ENCODE peak calls at places on chromosomes 5 and 9, in eight cellular contexts. V is colonic mucosa; O is GM06990; P is IMR-90; J is left ventricle myocardium inferior; H is heart right ventricle; F is adipocyte; S is CD4-positive, CD25-positive, alpha-beta regulatory T cell. G is an unnamed sample.

GRCh38 chr5:74056102-74056788 is 430.2 kb downstream of the ARHGEF28 start:
- DNase-seq in V (no peak), O (no peak), P (no peak), J (no peak), H (no peak), F (no peak), S (no peak), G (no peak)

GRCh38 chr9:121769939-121770338 is 118.5 kb downstream of the DAB2IP start:
- DNase-seq in V (no peak), O (no peak), P (no peak), J (peak; percentile 7), H (no peak), F (no peak), S (no peak), G (no peak)

GRCh38 chr5:1503301-1504243 is 20.2 kb downstream of the LPCAT1 start:
- DNase-seq in V (no peak), O (peak; percentile 69), P (peak; percentile 28), J (peak; percentile 64), H (peak; percentile 50), F (no peak), S (no peak), G (peak; percentile 67)

GRCh38 chr9:70390922-70391321 is 23.5 kb downstream of the KLF9 start:
- DNase-seq in V (no peak), O (no peak), P (no peak), J (no peak), H (no peak), F (no peak), S (no peak), G (no peak)

GRCh38 chr9:92467511-92467910 is 14.8 kb downstream of the ASPN start:
- DNase-seq in V (no peak), O (no peak), P (no peak), J (no peak), H (no peak), F (no peak), S (no peak), G (no peak)

GRCh38 chr9:22035591-22036011 is 26.5 kb upstream of the CDKN2B start:
- DNase-seq in V (no peak), O (no peak), P (no peak), J (no peak), H (no peak), F (no peak), S (no peak), G (no peak)

GRCh38 chr5:112024769-112025168 is 267.8 kb upstream of the NREP start:
- DNase-seq in V (no peak), O (no peak), P (peak; percentile 64), J (no peak), H (no peak), F (peak; percentile 79), S (no peak), G (no peak)

GRCh38 chr5:103808464-103809106 is 246.0 kb upstream of the NUDT12 start:
- DNase-seq in V (peak; percentile 21), O (no peak), P (peak; percentile 50), J (no peak), H (no peak), F (peak; percentile 86), S (no peak), G (peak; percentile 36)

GRCh38 chr5:32144637-32145207 is 29.4 kb downstream of the GOLPH3 start:
- DNase-seq in V (no peak), O (no peak), P (no peak), J (peak; percentile 46), H (peak; percentile 44), F (no peak), S (no peak), G (peak; percentile 51)

GRCh38 chr9:96392263-96392662 is 8.8 kb upstream of the SLC35D2 start:
- DNase-seq in V (no peak), O (no peak), P (no peak), J (no peak), H (no peak), F (no peak), S (no peak), G (no peak)

GRCh38 chr5:152332696-152333095 is 72.4 kb downstream of the NMUR2 start:
- DNase-seq in V (no peak), O (no peak), P (no peak), J (no peak), H (no peak), F (no peak), S (no peak), G (peak; percentile 60)

GRCh38 chr5:168740055-168740820 is 161.1 kb upstream of the PANK3 start:
- DNase-seq in V (no peak), O (no peak), P (no peak), J (no peak), H (no peak), F (no peak), S (no peak), G (no peak)

GRCh38 chr9:107492381-107492780 is 2.8 kb upstream of the KLF4 start:
- DNase-seq in V (no peak), O (no peak), P (no peak), J (no peak), H (no peak), F (peak; percentile 77), S (no peak), G (no peak)

GRCh38 chr9:128254855-128255759 is 20.7 kb downstream of the GOLGA2 start:
- DNase-seq in V (peak; percentile 64), O (no peak), P (peak; percentile 32), J (peak; percentile 66), H (peak; percentile 69), F (peak; percentile 85), S (peak; percentile 30), G (peak; percentile 68)

GRCh38 chr5:179914032-179914755 is 6.5 kb upstream of the TBC1D9B start:
- DNase-seq in V (peak; percentile 68), O (no peak), P (peak; percentile 53), J (no peak), H (no peak), F (peak; percentile 15), S (no peak), G (no peak)

GRCh38 chr9:36386396-36386795 is 13.7 kb downstream of the RNF38 start:
- DNase-seq in V (no peak), O (no peak), P (no peak), J (no peak), H (no peak), F (no peak), S (no peak), G (no peak)

GRCh38 chr5:65961644-65962043 is 35.3 kb downstream of the ERBIN start:
- DNase-seq in V (no peak), O (no peak), P (peak; percentile 79), J (no peak), H (no peak), F (peak; percentile 29), S (no peak), G (no peak)

GRCh38 chr9:5062631-5063030 is 77.6 kb downstream of the JAK2 start:
- DNase-seq in V (no peak), O (no peak), P (no peak), J (no peak), H (no peak), F (no peak), S (no peak), G (no peak)

GRCh38 chr9:133539434-133539833 is 4.9 kb downstream of the ADAMTSL2 start:
- DNase-seq in V (peak; percentile 68), O (no peak), P (no peak), J (peak; percentile 78), H (peak; percentile 78), F (no peak), S (no peak), G (peak; percentile 71)

GRCh38 chr5:179274321-179275315 is 70.6 kb downstream of the ADAMTS2 start:
- DNase-seq in V (no peak), O (no peak), P (no peak), J (no peak), H (no peak), F (no peak), S (no peak), G (no peak)

GRCh38 chr9:3447813-3448212 is 78.0 kb downstream of the RFX3 start:
- DNase-seq in V (no peak), O (no peak), P (no peak), J (no peak), H (no peak), F (no peak), S (no peak), G (no peak)

GRCh38 chr5:112070022-112070421 is 313.0 kb upstream of the NREP start:
- DNase-seq in V (no peak), O (no peak), P (no peak), J (no peak), H (no peak), F (no peak), S (no peak), G (no peak)

GRCh38 chr9:132412089-132412488 is 2.1 kb downstream of the CFAP77 start:
- DNase-seq in V (no peak), O (no peak), P (no peak), J (no peak), H (no peak), F (peak; percentile 7), S (no peak), G (no peak)
- H3K27me3 ChIP-seq in V (peaks cover 20% of the 10 kb centered on the region), O (peaks cover 2% of the 10 kb centered on the region), P (peaks cover 43% of the 10 kb centered on the region), J (peaks cover 76% of the 10 kb centered on the region), H (no peaks in the 10 kb centered on the region), F (peaks cover 68% of the 10 kb centered on the region), S (peaks cover 38% of the 10 kb centered on the region), G (peaks cover 50% of the 10 kb centered on the region)

GRCh38 chr5:173230741-173231380 is 4.1 kb downstream of the NKX2-5 start:
- DNase-seq in V (no peak), O (no peak), P (no peak), J (no peak), H (peak; percentile 41), F (no peak), S (no peak), G (no peak)

GRCh38 chr5:173231381-173231766 is 3.6 kb downstream of the NKX2-5 start:
- DNase-seq in V (no peak), O (no peak), P (no peak), J (no peak), H (no peak), F (no peak), S (no peak), G (no peak)

GRCh38 chr5:173233347-173234128 is 1.5 kb downstream of the NKX2-5 start:
- DNase-seq in V (no peak), O (no peak), P (no peak), J (no peak), H (no peak), F (no peak), S (no peak), G (no peak)

GRCh38 chr5:173232499-173233346 is 2.3 kb downstream of the NKX2-5 start:
- DNase-seq in V (no peak), O (no peak), P (no peak), J (no peak), H (peak; percentile 23), F (no peak), S (no peak), G (no peak)

GRCh38 chr5:173231996-173232498 is 3.0 kb downstream of the NKX2-5 start:
- DNase-seq in V (no peak), O (no peak), P (no peak), J (no peak), H (no peak), F (no peak), S (no peak), G (no peak)
- H3K27me3 ChIP-seq in V (peaks cover 96% of the 10 kb centered on the region), O (peaks cover 2% of the 10 kb centered on the region), P (peaks cover 98% of the 10 kb centered on the region), J (peaks cover 100% of the 10 kb centered on the region), H (peaks cover 25% of the 10 kb centered on the region), F (peaks cover 96% of the 10 kb centered on the region), S (peaks cover 28% of the 10 kb centered on the region), G (peaks cover 92% of the 10 kb centered on the region)

GRCh38 chr5:170719551-170719950 is 64.0 kb upstream of the GABRP start:
- DNase-seq in V (no peak), O (no peak), P (no peak), J (no peak), H (no peak), F (no peak), S (no peak), G (no peak)
- H3K27me3 ChIP-seq in V (no peaks in the 10 kb centered on the region), O (no peaks in the 10 kb centered on the region), P (peaks cover 6% of the 10 kb centered on the region), J (no peaks in the 10 kb centered on the region), H (no peaks in the 10 kb centered on the region), F (peaks cover 43% of the 10 kb centered on the region), S (peaks cover 4% of the 10 kb centered on the region), G (no peaks in the 10 kb centered on the region)

GRCh38 chr5:3059488-3059887 is 308.0 kb upstream of the IRX2 start:
- DNase-seq in V (no peak), O (no peak), P (no peak), J (no peak), H (no peak), F (no peak), S (no peak), G (no peak)
- H3K27me3 ChIP-seq in V (no peaks in the 10 kb centered on the region), O (no peaks in the 10 kb centered on the region), P (no peaks in the 10 kb centered on the region), J (peaks cover 36% of the 10 kb centered on the region), H (no peaks in the 10 kb centered on the region), F (no peaks in the 10 kb centered on the region), S (no peaks in the 10 kb centered on the region), G (no peaks in the 10 kb centered on the region)

G was measured in adrenal gland.